ENCODE peak calls at places on chromosomes 4 and X, in ten cellular contexts. P is A673, S is PC-3, R is colonic mucosa, B is RWPE1, E is sigmoid colon, D is nephron progenitor cell, U is tibial nerve, N is fibroblast of lung, Q is mesothelial cell of epicardium. L is an unnamed sample.
A peak's percentile ranks its signal among the peaks of the same experiment; 100 is the strongest.

GRCh38 chr4:105990933-105991332 is 95.7 kb downstream of the NPNT start:
- DNase-seq in P (no peak), S (peak; percentile 97), R (peak; percentile 45), B (peak; percentile 87), E (peak; percentile 89), D (no peak), U (peak; percentile 23), N (peak; percentile 10), Q (no peak), L (peak; percentile 31)

GRCh38 chrX:65932173-65933084 is 107.5 kb downstream of the VSIG4 start:
- DNase-seq in P (peak; percentile 15), S (peak; percentile 86), R (peak; percentile 42), B (peak; percentile 33), E (no peak), D (peak; percentile 2), U (no peak), N (no peak), Q (no peak), L (no peak)

GRCh38 chr4:162498168-162498567 is 334.4 kb upstream of the FSTL5 start:
- DNase-seq in P (no peak), S (no peak), R (no peak), B (no peak), E (no peak), D (no peak), U (no peak), N (no peak), Q (no peak), L (no peak)

GRCh38 chr4:25928320-25928955 is 14.4 kb downstream of the SMIM20 start:
- DNase-seq in P (no peak), S (no peak), R (no peak), B (no peak), E (no peak), D (no peak), U (no peak), N (no peak), Q (no peak), L (no peak)

GRCh38 chrX:26352891-26353430 is 137.0 kb downstream of the MAGEB5 start:
- DNase-seq in P (no peak), S (no peak), R (no peak), B (no peak), E (no peak), D (no peak), U (no peak), N (no peak), Q (no peak), L (no peak)

GRCh38 chr4:25694466-25694865 is 38.8 kb downstream of the SLC34A2 start:
- DNase-seq in P (no peak), S (no peak), R (no peak), B (peak; percentile 20), E (no peak), D (no peak), U (no peak), N (no peak), Q (no peak), L (no peak)

GRCh38 chr4:134935320-134935719 is 733.7 kb upstream of the PABPC4L start:
- DNase-seq in P (peak; percentile 26), S (peak; percentile 18), R (no peak), B (no peak), E (no peak), D (peak; percentile 24), U (peak; percentile 7), N (peak; percentile 1), Q (no peak), L (no peak)

GRCh38 chr4:15381806-15382338 is 46.0 kb upstream of the C1QTNF7 start:
- DNase-seq in P (no peak), S (no peak), R (no peak), B (no peak), E (no peak), D (no peak), U (no peak), N (no peak), Q (no peak), L (no peak)

GRCh38 chr4:174369968-174370367 is 86.3 kb downstream of the CEP44 start:
- DNase-seq in P (no peak), S (no peak), R (no peak), B (no peak), E (no peak), D (no peak), U (no peak), N (no peak), Q (no peak), L (no peak)

GRCh38 chr4:174362340-174362739 is 78.6 kb downstream of the CEP44 start:
- DNase-seq in P (no peak), S (no peak), R (no peak), B (no peak), E (no peak), D (no peak), U (no peak), N (no peak), Q (no peak), L (no peak)

DNA sequence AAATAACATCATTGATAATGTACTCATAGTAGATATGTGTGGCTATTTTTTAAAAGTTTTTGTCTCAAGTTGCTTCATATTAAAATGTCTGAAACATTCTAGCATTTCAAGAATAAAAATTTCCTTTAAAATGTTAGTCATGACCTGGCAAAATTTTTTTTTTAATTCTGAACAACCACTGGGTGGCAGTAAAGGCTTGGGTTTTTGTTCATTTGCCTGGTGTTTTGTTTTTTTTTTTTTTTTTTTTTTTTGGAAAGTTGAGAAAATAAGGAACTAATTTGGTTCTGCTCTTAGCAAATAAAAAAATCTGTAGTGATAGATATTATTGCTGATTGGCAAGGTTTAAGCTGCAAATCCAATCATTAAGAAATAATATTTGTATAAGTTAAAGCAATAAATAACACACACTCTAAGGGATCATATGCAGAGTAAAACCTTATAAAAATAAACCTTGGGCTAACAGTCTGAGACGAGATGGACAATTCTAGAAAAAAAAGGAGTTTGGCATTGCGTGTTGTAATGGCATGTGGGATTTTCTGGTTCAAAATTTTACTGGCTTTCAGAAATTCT is 81.4 kb downstream of the CEP44 start:
- DNase-seq in P (peak; percentile 55), S (peak; percentile 54), R (no peak), B (peak; percentile 8), E (no peak), D (peak; percentile 29), U (no peak), N (peak; percentile 61), Q (no peak), L (peak; percentile 20)
- TF ChIP-seq CTCF in P (peak; percentile 70), S (peak; percentile 62), R (no peak), B (peak; percentile 44), E (no peak), D (peak; percentile 57), U (peak; percentile 37), N (peak; percentile 25), Q (peak; percentile 88), L (peak; percentile 34)

DNA sequence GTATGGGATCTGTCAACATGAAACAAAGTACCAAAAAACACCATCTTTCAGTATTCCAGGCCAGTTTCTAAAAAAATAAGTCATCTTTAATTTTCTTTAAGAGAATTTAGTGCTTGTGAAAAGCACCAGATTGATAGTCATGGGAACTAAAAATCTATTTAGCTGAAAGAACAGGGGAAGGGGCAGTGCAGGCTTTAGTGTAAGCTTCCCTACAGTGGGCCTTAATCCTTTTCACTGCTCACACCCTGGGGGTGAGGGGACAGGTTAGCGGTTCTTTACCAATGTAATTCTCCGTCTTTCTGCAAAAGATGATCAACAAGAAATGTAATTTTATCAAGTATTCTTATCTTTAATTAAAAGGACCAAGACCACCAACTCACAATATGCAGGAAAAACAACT is 47.1 kb downstream of the CHIC2 start:
- DNase-seq in P (no peak), S (no peak), R (no peak), B (no peak), E (no peak), D (no peak), U (no peak), N (no peak), Q (no peak), L (no peak)
- TF ChIP-seq CTCF in P (no peak), S (no peak), R (no peak), B (no peak), E (no peak), D (no peak), U (no peak), N (no peak), Q (no peak), L (no peak)

GRCh38 chr4:65461781-65462180 is 208.5 kb downstream of the EPHA5 start:
- DNase-seq in P (no peak), S (peak; percentile 32), R (no peak), B (no peak), E (no peak), D (no peak), U (no peak), N (no peak), Q (no peak), L (no peak)
- TF ChIP-seq CTCF in P (peak; percentile 23), S (peak; percentile 64), R (no peak), B (no peak), E (no peak), D (no peak), U (no peak), N (no peak), Q (no peak), L (no peak)

GRCh38 chr4:103074598-103075434 is 1.7 kb downstream of the SLC9B2 start:
- DNase-seq in P (no peak), S (peak; percentile 61), R (no peak), B (no peak), E (no peak), D (no peak), U (no peak), N (peak; percentile 37), Q (no peak), L (no peak)

GRCh38 chr4:103075435-103075893 is 1.1 kb downstream of the SLC9B2 start:
- DNase-seq in P (peak; percentile 32), S (peak; percentile 10), R (no peak), B (no peak), E (no peak), D (no peak), U (no peak), N (peak; percentile 45), Q (no peak), L (no peak)

GRCh38 chr4:103076777-103077347 is 301 bp upstream of the SLC9B2 start:
- DNase-seq in P (no peak), S (no peak), R (no peak), B (no peak), E (no peak), D (no peak), U (no peak), N (no peak), Q (no peak), L (no peak)

GRCh38 chr4:103074039-103074438 is 2.5 kb downstream of the SLC9B2 start:
- DNase-seq in P (no peak), S (no peak), R (no peak), B (no peak), E (no peak), D (no peak), U (no peak), N (no peak), Q (no peak), L (no peak)

DNA sequence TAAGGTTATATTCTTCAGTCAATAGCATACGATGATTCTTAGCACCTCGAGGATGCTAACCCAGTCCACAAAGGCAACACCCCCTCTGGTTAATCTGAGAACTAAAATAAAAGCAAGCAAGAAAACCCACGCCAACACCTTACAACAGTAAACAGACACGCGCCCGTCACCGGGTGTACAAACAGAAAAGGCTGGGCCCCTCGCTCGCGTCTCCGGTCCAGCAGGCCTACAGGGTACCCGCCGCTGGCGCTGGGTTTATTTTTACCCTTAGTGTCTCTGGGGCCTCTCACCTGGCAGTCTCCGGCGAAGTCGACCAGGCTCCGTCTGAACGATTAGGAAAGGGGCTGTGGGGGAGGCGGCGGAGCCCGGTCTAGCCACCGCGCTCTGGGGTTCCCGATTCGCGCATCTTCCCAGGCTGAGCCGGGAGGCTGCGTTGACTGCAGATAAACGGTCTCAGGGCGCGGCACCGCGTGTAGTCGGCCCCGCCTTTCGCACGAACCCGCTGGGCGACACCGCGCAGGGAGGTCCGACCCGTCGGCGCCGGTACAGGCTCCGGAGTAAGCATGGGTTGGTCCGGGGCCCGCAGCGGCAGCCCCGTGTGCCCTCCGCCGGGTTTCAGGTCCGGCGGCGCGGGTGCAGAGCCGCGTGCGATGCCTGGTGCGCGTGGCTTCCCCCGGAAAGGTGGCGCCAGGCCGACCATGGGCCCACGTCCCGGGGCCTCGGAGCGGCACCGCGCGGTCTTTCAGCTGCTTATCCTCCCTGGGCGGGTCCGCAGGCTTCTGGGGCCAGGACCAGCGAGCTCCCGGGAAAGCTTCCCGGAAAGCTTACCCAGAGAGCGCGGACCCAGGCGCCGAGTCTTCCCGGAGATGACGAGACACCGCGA is at the start of gene SLC9B2:
- DNase-seq in P (peak; percentile 81), S (peak; percentile 50), R (peak; percentile 52), B (peak; percentile 55), E (peak; percentile 86), D (peak; percentile 71), U (peak; percentile 38), N (peak; percentile 70), Q (peak; percentile 74), L (no peak)
- TF ChIP-seq CTCF in P (no peak), S (no peak), R (no peak), B (no peak), E (no peak), D (no peak), U (no peak), N (no peak), Q (no peak), L (no peak)